ENCODE peak calls at places on chromosomes 6 and 20, in four cellular contexts. D is A549, N is SK-N-SH, L is K562. S is an unnamed sample.

GRCh38 chr20:62151225-62151624 is 7.7 kb downstream of the SS18L1 start:
- DNase-seq in D (no peak), N (no peak), L (no peak), S (no peak)

GRCh38 chr6:148037496-148037895 is 305.1 kb upstream of the SASH1 start:
- DNase-seq in D (no peak), N (no peak), L (no peak), S (no peak)

GRCh38 chr6:158548418-158549161 is 11.3 kb upstream of the TMEM181 start:
- DNase-seq in D (no peak), N (no peak), L (no peak), S (no peak)

GRCh38 chr6:130178692-130179091 is 44.1 kb downstream of the SAMD3 start:
- DNase-seq in D (peak; percentile 21), N (no peak), L (peak; percentile 40), S (no peak)

GRCh38 chr6:82989891-82990290 is 75.8 kb downstream of the UBE3D start:
- DNase-seq in D (no peak), N (no peak), L (no peak), S (no peak)

GRCh38 chr20:32465092-32465900 is 107.2 kb downstream of the ASXL1 start:
- DNase-seq in D (peak; percentile 88), N (no peak), L (no peak), S (peak; percentile 40)

GRCh38 chr20:4470375-4470774 is 251.3 kb upstream of the PRND start:
- DNase-seq in D (no peak), N (peak; percentile 5), L (no peak), S (no peak)

GRCh38 chr6:158060447-158061360 is 79.0 kb downstream of the SYNJ2 start:
- DNase-seq in D (peak; percentile 87), N (peak; percentile 60), L (no peak), S (no peak)

GRCh38 chr6:38164671-38165108 is 345.2 kb downstream of the ZFAND3 start:
- DNase-seq in D (no peak), N (no peak), L (no peak), S (no peak)
- TF ChIP-seq REST in D (no peak), N (peak; percentile 46), L (no peak), S (no peak)

GRCh38 chr6:28220164-28221133 is 4.6 kb upstream of the ZSCAN9 start:
- DNase-seq in D (no peak), N (no peak), L (peak; percentile 78), S (no peak)
- TF ChIP-seq CTCF in D (no peak), N (peak; percentile 7), L (no peak), S (no peak)

GRCh38 chr20:58146761-58147160 is 81.7 kb downstream of the ANKRD60 start:
- DNase-seq in D (no peak), N (no peak), L (no peak), S (no peak)
- H3K27ac ChIP-seq in D (no peak overlapping the region), N (no peak overlapping the region), L (no peak overlapping the region), S (no peak overlapping the region)

GRCh38 chr20:43985121-43985520 is 70.5 kb downstream of the TOX2 start:
- DNase-seq in D (no peak), N (no peak), L (no peak), S (no peak)

GRCh38 chr20:43987531-43987930 is 72.9 kb downstream of the TOX2 start:
- DNase-seq in D (no peak), N (no peak), L (no peak), S (no peak)

GRCh38 chr20:43987018-43987417 is 72.4 kb downstream of the TOX2 start:
- DNase-seq in D (no peak), N (no peak), L (no peak), S (no peak)

GRCh38 chr20:43984587-43984986 is 69.9 kb downstream of the TOX2 start:
- DNase-seq in D (no peak), N (no peak), L (no peak), S (no peak)

GRCh38 chr20:43985608-43986316 is 71.1 kb downstream of the TOX2 start:
- DNase-seq in D (no peak), N (no peak), L (no peak), S (no peak)
- TF ChIP-seq REST in D (no peak), N (no peak), L (no peak), S (no peak)

GRCh38 chr6:3625161-3625979 is 126.1 kb downstream of the PXDC1 start:
- DNase-seq in D (no peak), N (no peak), L (no peak), S (no peak)
- TF ChIP-seq CTCF in D (no peak), N (no peak), L (no peak), S (no peak)

GRCh38 chr6:151974061-151974617 is 166.7 kb downstream of the ESR1 start:
- DNase-seq in D (no peak), N (peak; percentile 4), L (no peak), S (no peak)
- H3K27ac ChIP-seq in D (no peak overlapping the region), N (no peak overlapping the region), L (no peak overlapping the region), S (no peak overlapping the region)

GRCh38 chr20:18571578-18571977 is 4.3 kb downstream of the SMIM26 start:
- DNase-seq in D (no peak), N (no peak), L (no peak), S (no peak)

GRCh38 chr20:18571009-18571408 is 3.8 kb downstream of the SMIM26 start:
- DNase-seq in D (no peak), N (no peak), L (no peak), S (no peak)

GRCh38 chr20:18567739-18568091 is 483 bp downstream of the SMIM26 start:
- DNase-seq in D (no peak), N (peak; percentile 31), L (no peak), S (no peak)

DNA sequence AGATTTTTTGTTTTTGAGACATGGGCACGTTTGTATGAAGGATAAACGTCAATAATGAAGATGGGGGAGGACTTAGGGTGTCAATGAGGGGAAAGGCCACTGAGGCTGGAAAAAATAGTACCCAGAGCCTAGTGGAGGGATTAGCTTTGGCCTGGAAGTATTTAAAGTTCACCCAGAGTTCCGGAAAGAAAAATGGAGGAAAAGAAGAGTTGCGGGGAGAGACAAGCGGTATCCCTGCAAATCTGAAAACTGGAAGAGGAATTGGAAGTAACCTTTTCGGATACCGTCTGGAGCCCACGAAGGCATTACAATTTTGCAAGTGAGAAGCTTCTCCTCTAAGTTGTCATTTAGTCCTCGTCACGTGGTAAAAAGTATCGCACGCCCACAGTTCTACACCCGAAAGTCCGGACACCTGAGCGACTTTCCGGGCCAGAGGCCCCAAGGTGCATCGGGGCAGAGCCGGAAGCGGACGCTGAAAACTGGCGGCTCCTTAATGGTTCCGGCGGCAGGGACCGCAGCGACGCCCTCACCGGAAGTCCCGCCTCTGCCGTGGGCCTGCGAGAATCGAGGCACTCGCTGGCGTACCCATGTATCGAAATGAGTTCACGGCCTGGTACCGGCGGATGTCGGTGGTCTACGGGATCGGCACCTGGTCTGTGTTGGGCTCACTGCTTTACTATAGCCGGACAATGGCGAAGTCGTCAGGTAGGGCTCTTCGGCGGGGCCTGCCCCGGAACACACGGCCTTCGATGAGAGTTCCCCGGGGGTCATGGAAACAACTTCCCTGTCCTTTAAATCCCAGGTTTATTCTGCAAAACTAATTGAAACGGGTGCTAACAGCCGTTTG is at the start of gene SMIM26:
- DNase-seq in D (peak; percentile 96), N (peak; percentile 90), L (peak; percentile 91), S (peak; percentile 93)
- TF ChIP-seq REST in D (no peak), N (no peak), L (no peak), S (no peak)

S was measured in HL-60.